ENCODE peak calls at places on chromosomes 1 and 21, in eight cellular contexts. O is activated CD4-positive, alpha-beta T cell treated with anti-CD3 and anti-CD28 coated beads, Interleukin-2, amount 50 U/mL, for 1 hour; H is SK-N-SH; V is fibroblast of the aortic adventitia; Y is T-helper 17 cell; D is uterus; J is T-helper 2 cell; R is activated T-helper 1 cell treated with anti-CD3 and anti-CD28 coated beads, Interleukin-2, amount 50 U/mL, for 16 hours. N is an unnamed sample.

GRCh38 chr1:40039757-40040510 is 595 bp upstream of the CAP1 start:
- DNase-seq in O (peak; percentile 53), H (peak; percentile 84), V (peak; percentile 81), Y (peak; percentile 50), D (peak; percentile 86), J (peak; percentile 44), R (peak; percentile 50), N (peak; percentile 95)

GRCh38 chr1:151720974-151721787 is at the start of gene RIIAD1:
- DNase-seq in O (peak; percentile 36), H (peak; percentile 93), V (peak; percentile 8), Y (peak; percentile 43), D (peak; percentile 62), J (peak; percentile 20), R (peak; percentile 22), N (no peak)

GRCh38 chr1:230552880-230553279 is 89.4 kb upstream of the COG2 start:
- DNase-seq in O (no peak), H (no peak), V (no peak), Y (no peak), D (no peak), J (no peak), R (no peak), N (no peak)

GRCh38 chr1:49436865-49437264 is 586.9 kb downstream of the AGBL4 start:
- DNase-seq in O (no peak), H (no peak), V (no peak), Y (no peak), D (no peak), J (no peak), R (no peak), N (no peak)

GRCh38 chr1:177849130-177849529 is 120.7 kb downstream of the SEC16B start:
- DNase-seq in O (no peak), H (no peak), V (peak; percentile 72), Y (no peak), D (peak; percentile 37), J (no peak), R (no peak), N (no peak)

GRCh38 chr1:3072948-3073519 is 4.0 kb downstream of the PRDM16 start:
- DNase-seq in O (no peak), H (no peak), V (no peak), Y (no peak), D (no peak), J (no peak), R (no peak), N (no peak)

GRCh38 chr1:39901486-39902120 is at the start of gene MYCL:
- DNase-seq in O (peak; percentile 58), H (peak; percentile 93), V (no peak), Y (peak; percentile 57), D (peak; percentile 33), J (peak; percentile 52), R (peak; percentile 45), N (peak; percentile 69)

GRCh38 chr1:6246497-6247295 is 2.7 kb downstream of the HES3 start:
- DNase-seq in O (peak; percentile 78), H (peak; percentile 97), V (peak; percentile 74), Y (peak; percentile 70), D (peak; percentile 82), J (peak; percentile 75), R (peak; percentile 67), N (peak; percentile 91)

GRCh38 chr1:171865106-171865505 is 23.8 kb downstream of the DNM3 start:
- DNase-seq in O (no peak), H (no peak), V (no peak), Y (no peak), D (no peak), J (no peak), R (no peak), N (no peak)

GRCh38 chr1:33152685-33153432 is 29.0 kb downstream of the TRIM62 start:
- DNase-seq in O (no peak), H (peak; percentile 72), V (peak; percentile 91), Y (no peak), D (peak; percentile 57), J (no peak), R (no peak), N (peak; percentile 84)

GRCh38 chr21:42040411-42041180 is 30.4 kb upstream of the ZBTB21 start:
- DNase-seq in O (no peak), H (no peak), V (peak; percentile 99), Y (no peak), D (peak; percentile 37), J (no peak), R (no peak), N (peak; percentile 74)

GRCh38 chr21:28592205-28592845 is 400.4 kb downstream of the LTN1 start:
- DNase-seq in O (no peak), H (no peak), V (no peak), Y (no peak), D (no peak), J (no peak), R (no peak), N (no peak)